ENCODE peak calls at places on chromosomes 5 and 9, in eight cellular contexts. One of them, this sample, is unnamed.

GRCh38 chr9:116394753-116395408 is 241.3 kb downstream of the PAPPA start:
- DNase-seq in suprapubic skin: no peak
- DNase-seq in GM12892: no peak
- DNase-seq in SK-N-SH: no peak
- DNase-seq in GM12891: no peak
- DNase-seq in transverse colon: no peak
- DNase-seq in breast epithelium: no peak
- DNase-seq in vagina: no peak
- DNase-seq in this sample: no peak

GRCh38 chr5:51960617-51961115 is 577.4 kb downstream of the ISL1 start:
- DNase-seq in GM12892: no peak
- DNase-seq in breast epithelium: no peak
- DNase-seq in suprapubic skin: no peak
- DNase-seq in SK-N-SH: peak
- DNase-seq in GM12891: no peak
- DNase-seq in vagina: no peak
- DNase-seq in transverse colon: no peak
- DNase-seq in this sample: no peak

GRCh38 chr5:66021585-66021984 is 95.2 kb downstream of the ERBIN start:
- DNase-seq in transverse colon: no peak
- DNase-seq in vagina: no peak
- DNase-seq in breast epithelium: no peak
- DNase-seq in suprapubic skin: no peak
- DNase-seq in GM12891: no peak
- DNase-seq in GM12892: no peak
- DNase-seq in SK-N-SH: no peak
- DNase-seq in this sample: no peak

GRCh38 chr9:22037954-22038690 is 29.0 kb upstream of the CDKN2B start:
- DNase-seq in transverse colon: no peak
- DNase-seq in vagina: no peak
- DNase-seq in GM12892: no peak
- DNase-seq in SK-N-SH: peak
- DNase-seq in suprapubic skin: no peak
- DNase-seq in GM12891: no peak
- DNase-seq in breast epithelium: no peak
- DNase-seq in this sample: no peak

GRCh38 chr9:105150991-105151685 is 93.3 kb upstream of the SLC44A1 start:
- DNase-seq in suprapubic skin: no peak
- DNase-seq in SK-N-SH: no peak
- DNase-seq in GM12892: no peak
- DNase-seq in GM12891: no peak
- DNase-seq in vagina: no peak
- DNase-seq in transverse colon: no peak
- DNase-seq in breast epithelium: no peak
- DNase-seq in this sample: no peak

GRCh38 chr5:176360894-176361436 is 599 bp downstream of the KIAA1191 start:
- DNase-seq in breast epithelium: no peak
- DNase-seq in GM12891: no peak
- DNase-seq in SK-N-SH: no peak
- DNase-seq in GM12892: no peak
- DNase-seq in suprapubic skin: no peak
- DNase-seq in transverse colon: peak
- DNase-seq in vagina: no peak
- DNase-seq in this sample: no peak

GRCh38 chr9:70677336-70677735 is 262.9 kb upstream of the KLF9 start:
- DNase-seq in vagina: no peak
- DNase-seq in breast epithelium: no peak
- DNase-seq in suprapubic skin: no peak
- DNase-seq in GM12891: no peak
- DNase-seq in transverse colon: no peak
- DNase-seq in GM12892: no peak
- DNase-seq in SK-N-SH: no peak
- DNase-seq in this sample: no peak

GRCh38 chr5:100537946-100538345 is 2.8 kb downstream of the FAM174A start:
- DNase-seq in suprapubic skin: no peak
- DNase-seq in GM12892: no peak
- DNase-seq in GM12891: no peak
- DNase-seq in SK-N-SH: no peak
- DNase-seq in breast epithelium: no peak
- DNase-seq in transverse colon: no peak
- DNase-seq in vagina: no peak
- DNase-seq in this sample: no peak

GRCh38 chr9:83070257-83070656 is 7.3 kb upstream of the RASEF start:
- DNase-seq in SK-N-SH: no peak
- DNase-seq in breast epithelium: no peak
- DNase-seq in vagina: no peak
- DNase-seq in GM12892: no peak
- DNase-seq in GM12891: no peak
- DNase-seq in transverse colon: no peak
- DNase-seq in suprapubic skin: no peak
- DNase-seq in this sample: no peak

GRCh38 chr5:78492216-78492615 is 131.8 kb downstream of the SCAMP1 start:
- DNase-seq in vagina: no peak
- DNase-seq in GM12891: no peak
- DNase-seq in SK-N-SH: no peak
- DNase-seq in transverse colon: no peak
- DNase-seq in GM12892: no peak
- DNase-seq in suprapubic skin: no peak
- DNase-seq in breast epithelium: no peak
- DNase-seq in this sample: no peak
- TF ChIP-seq POLR2AphosphoS5 in vagina: no peak
- TF ChIP-seq POLR2AphosphoS5 in GM12891: no peak
- TF ChIP-seq POLR2AphosphoS5 in SK-N-SH: no peak
- TF ChIP-seq POLR2AphosphoS5 in transverse colon: no peak
- TF ChIP-seq POLR2AphosphoS5 in GM12892: no peak
- TF ChIP-seq POLR2AphosphoS5 in suprapubic skin: no peak
- TF ChIP-seq POLR2AphosphoS5 in breast epithelium: no peak
- TF ChIP-seq POLR2AphosphoS5 in this sample: no peak

DNA sequence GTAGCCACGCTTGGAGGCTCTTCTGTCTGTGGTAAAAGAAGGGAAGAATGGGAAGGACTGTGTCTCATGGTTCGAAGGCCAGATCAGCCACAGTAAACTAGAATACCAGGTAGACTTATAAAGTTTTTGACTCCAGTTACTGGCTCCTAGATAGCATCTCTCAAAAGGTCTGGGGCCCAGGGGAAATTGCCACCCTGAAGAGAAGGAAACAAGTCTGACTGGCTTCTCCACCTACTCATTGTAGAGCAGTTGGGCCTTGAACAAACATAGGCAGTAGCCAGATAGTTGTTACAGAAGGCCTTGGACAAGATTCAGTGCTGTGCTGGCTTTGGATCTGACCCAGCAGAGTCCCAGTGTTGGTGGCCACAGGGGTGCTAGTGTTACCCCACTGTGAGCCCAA is 890.4 kb downstream of the EFNA5 start:
- DNase-seq in GM12891: no peak
- DNase-seq in transverse colon: no peak
- DNase-seq in suprapubic skin: no peak
- DNase-seq in breast epithelium: no peak
- DNase-seq in SK-N-SH: no peak
- DNase-seq in vagina: no peak
- DNase-seq in GM12892: no peak
- DNase-seq in this sample: no peak
- TF ChIP-seq POLR2AphosphoS5 in GM12891: no peak
- TF ChIP-seq POLR2AphosphoS5 in transverse colon: no peak
- TF ChIP-seq POLR2AphosphoS5 in suprapubic skin: no peak
- TF ChIP-seq POLR2AphosphoS5 in breast epithelium: no peak
- TF ChIP-seq POLR2AphosphoS5 in SK-N-SH: no peak
- TF ChIP-seq POLR2AphosphoS5 in vagina: no peak
- TF ChIP-seq POLR2AphosphoS5 in GM12892: no peak
- TF ChIP-seq POLR2AphosphoS5 in this sample: no peak

DNA sequence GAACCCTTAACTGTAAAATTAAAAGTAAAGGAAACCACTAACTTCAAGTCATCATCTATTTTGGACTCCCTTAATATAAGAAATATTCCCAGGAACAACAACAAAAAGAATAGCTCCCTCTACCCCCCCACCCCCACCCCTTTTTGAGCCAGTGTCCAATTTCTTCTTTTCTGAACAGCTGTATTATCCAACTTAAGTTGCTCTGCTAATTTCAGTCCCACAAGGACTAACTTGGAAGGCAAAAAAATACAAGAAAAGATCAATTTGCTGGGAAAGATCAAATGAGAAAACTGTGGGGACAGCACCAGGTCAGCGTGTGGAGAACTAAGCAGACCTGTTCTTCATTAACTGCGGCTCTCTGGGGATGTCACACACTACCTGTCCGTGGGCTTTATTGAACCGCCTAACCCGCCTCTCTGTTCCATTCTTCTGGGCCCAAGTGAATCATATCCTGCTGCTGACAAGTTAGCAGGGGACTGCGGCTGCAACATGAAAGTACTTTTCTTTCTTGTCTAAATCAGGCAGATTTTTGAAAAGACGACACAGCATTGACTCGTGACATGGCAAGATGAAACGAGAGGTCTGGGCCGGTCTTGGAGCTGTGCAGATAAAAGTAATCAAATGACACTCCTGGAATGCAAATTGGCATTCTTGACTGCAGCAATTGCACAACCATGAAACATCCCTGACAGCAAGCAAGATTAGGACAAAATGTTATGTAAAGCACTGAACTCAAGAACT is 2.7 kb downstream of the BNC2 start:
- DNase-seq in GM12891: no peak
- DNase-seq in breast epithelium: no peak
- DNase-seq in suprapubic skin: no peak
- DNase-seq in transverse colon: no peak
- DNase-seq in vagina: no peak
- DNase-seq in GM12892: no peak
- DNase-seq in SK-N-SH: no peak
- DNase-seq in this sample: no peak
- TF ChIP-seq POLR2AphosphoS5 in GM12891: no peak
- TF ChIP-seq POLR2AphosphoS5 in breast epithelium: peak
- TF ChIP-seq POLR2AphosphoS5 in suprapubic skin: peak
- TF ChIP-seq POLR2AphosphoS5 in transverse colon: no peak
- TF ChIP-seq POLR2AphosphoS5 in vagina: no peak
- TF ChIP-seq POLR2AphosphoS5 in GM12892: no peak
- TF ChIP-seq POLR2AphosphoS5 in SK-N-SH: no peak
- TF ChIP-seq POLR2AphosphoS5 in this sample: no peak

GRCh38 chr9:133122167-133122550 is 1.1 kb upstream of the RALGDS start:
- DNase-seq in SK-N-SH: no peak
- DNase-seq in GM12892: no peak
- DNase-seq in breast epithelium: no peak
- DNase-seq in GM12891: no peak
- DNase-seq in transverse colon: no peak
- DNase-seq in suprapubic skin: no peak
- DNase-seq in vagina: no peak
- DNase-seq in this sample: no peak

GRCh38 chr9:133122935-133123611 is 2.0 kb upstream of the RALGDS start:
- DNase-seq in vagina: no peak
- DNase-seq in suprapubic skin: no peak
- DNase-seq in GM12892: no peak
- DNase-seq in breast epithelium: no peak
- DNase-seq in SK-N-SH: peak
- DNase-seq in GM12891: no peak
- DNase-seq in transverse colon: peak
- DNase-seq in this sample: peak

GRCh38 chr9:133122605-133122934 is 1.5 kb upstream of the RALGDS start:
- DNase-seq in vagina: no peak
- DNase-seq in breast epithelium: no peak
- DNase-seq in SK-N-SH: no peak
- DNase-seq in GM12892: no peak
- DNase-seq in transverse colon: no peak
- DNase-seq in GM12891: no peak
- DNase-seq in suprapubic skin: no peak
- DNase-seq in this sample: no peak

GRCh38 chr9:133120343-133121199 is 469 bp downstream of the RALGDS start:
- DNase-seq in SK-N-SH: peak
- DNase-seq in GM12892: no peak
- DNase-seq in GM12891: no peak
- DNase-seq in breast epithelium: no peak
- DNase-seq in vagina: no peak
- DNase-seq in suprapubic skin: no peak
- DNase-seq in transverse colon: no peak
- DNase-seq in this sample: peak

GRCh38 chr9:133121200-133122166 is at the start of gene RALGDS:
- DNase-seq in vagina: no peak
- DNase-seq in transverse colon: peak
- DNase-seq in SK-N-SH: peak
- DNase-seq in GM12892: peak
- DNase-seq in GM12891: peak
- DNase-seq in suprapubic skin: peak
- DNase-seq in breast epithelium: peak
- DNase-seq in this sample: peak
- TF ChIP-seq POLR2AphosphoS5 in vagina: peak
- TF ChIP-seq POLR2AphosphoS5 in transverse colon: no peak
- TF ChIP-seq POLR2AphosphoS5 in SK-N-SH: no peak
- TF ChIP-seq POLR2AphosphoS5 in GM12892: no peak
- TF ChIP-seq POLR2AphosphoS5 in GM12891: no peak
- TF ChIP-seq POLR2AphosphoS5 in suprapubic skin: no peak
- TF ChIP-seq POLR2AphosphoS5 in breast epithelium: peak
- TF ChIP-seq POLR2AphosphoS5 in this sample: no peak

GRCh38 chr5:5183192-5183699 is 43.1 kb downstream of the ADAMTS16 start:
- DNase-seq in GM12891: no peak
- DNase-seq in breast epithelium: no peak
- DNase-seq in transverse colon: no peak
- DNase-seq in GM12892: no peak
- DNase-seq in SK-N-SH: no peak
- DNase-seq in suprapubic skin: no peak
- DNase-seq in vagina: no peak
- DNase-seq in this sample: no peak
- TF ChIP-seq POLR2AphosphoS5 in GM12891: no peak
- TF ChIP-seq POLR2AphosphoS5 in breast epithelium: no peak
- TF ChIP-seq POLR2AphosphoS5 in transverse colon: no peak
- TF ChIP-seq POLR2AphosphoS5 in GM12892: no peak
- TF ChIP-seq POLR2AphosphoS5 in SK-N-SH: no peak
- TF ChIP-seq POLR2AphosphoS5 in suprapubic skin: no peak
- TF ChIP-seq POLR2AphosphoS5 in vagina: no peak
- TF ChIP-seq POLR2AphosphoS5 in this sample: no peak

DNA sequence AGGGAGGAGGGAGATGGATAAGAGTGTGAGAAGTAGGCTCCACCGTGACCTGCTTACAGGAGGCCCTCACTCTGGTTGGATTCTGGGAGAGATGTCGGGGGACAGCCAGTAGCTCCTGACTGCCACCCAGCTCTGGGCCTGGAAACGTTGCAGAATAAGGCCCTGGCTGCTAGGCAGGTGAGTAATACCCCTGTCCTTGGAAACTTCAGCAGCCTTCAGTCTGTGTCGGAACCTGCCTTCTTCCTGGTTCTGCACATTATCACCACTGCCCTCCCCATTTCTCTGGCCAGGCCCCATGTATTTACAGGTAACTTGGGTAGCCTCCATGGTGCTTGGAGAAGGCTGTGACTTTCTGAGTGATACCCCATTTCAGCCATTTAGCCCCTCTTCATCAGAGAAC is 26.8 kb downstream of the FAXDC2 start:
- DNase-seq in transverse colon: no peak
- DNase-seq in breast epithelium: no peak
- DNase-seq in SK-N-SH: no peak
- DNase-seq in vagina: no peak
- DNase-seq in GM12891: no peak
- DNase-seq in suprapubic skin: no peak
- DNase-seq in GM12892: no peak
- DNase-seq in this sample: no peak
- TF ChIP-seq POLR2AphosphoS5 in transverse colon: no peak
- TF ChIP-seq POLR2AphosphoS5 in breast epithelium: no peak
- TF ChIP-seq POLR2AphosphoS5 in SK-N-SH: peak
- TF ChIP-seq POLR2AphosphoS5 in vagina: no peak
- TF ChIP-seq POLR2AphosphoS5 in GM12891: no peak
- TF ChIP-seq POLR2AphosphoS5 in suprapubic skin: no peak
- TF ChIP-seq POLR2AphosphoS5 in GM12892: no peak
- TF ChIP-seq POLR2AphosphoS5 in this sample: no peak

GRCh38 chr9:133572821-133573361 is 36.3 kb downstream of the FAM163B start:
- DNase-seq in GM12892: no peak
- DNase-seq in vagina: no peak
- DNase-seq in suprapubic skin: no peak
- DNase-seq in breast epithelium: no peak
- DNase-seq in transverse colon: peak
- DNase-seq in GM12891: no peak
- DNase-seq in SK-N-SH: peak
- DNase-seq in this sample: no peak
- TF ChIP-seq POLR2AphosphoS5 in GM12892: no peak
- TF ChIP-seq POLR2AphosphoS5 in vagina: no peak
- TF ChIP-seq POLR2AphosphoS5 in suprapubic skin: no peak
- TF ChIP-seq POLR2AphosphoS5 in breast epithelium: no peak
- TF ChIP-seq POLR2AphosphoS5 in transverse colon: no peak
- TF ChIP-seq POLR2AphosphoS5 in GM12891: no peak
- TF ChIP-seq POLR2AphosphoS5 in SK-N-SH: no peak
- TF ChIP-seq POLR2AphosphoS5 in this sample: no peak